ENCODE peak calls at places on chromosomes 13 and 19, in eight cellular contexts. One of them, this sample, is unnamed.

GRCh38 chr13:31982540-31982939 is 49.0 kb upstream of the FRY start:
- DNase-seq in Peyer's patch: peak; percentile 67
- DNase-seq in breast epithelium: peak; percentile 87
- DNase-seq in OCI-LY7: no peak
- DNase-seq in IMR-90: peak; percentile 95
- DNase-seq in naive thymus-derived CD4-positive, alpha-beta T cell: no peak
- DNase-seq in hepatocyte: peak; percentile 70
- DNase-seq in cardiac muscle cell: no peak
- DNase-seq in this sample: no peak

GRCh38 chr13:23753523-23753922 is 135.7 kb downstream of the MIPEP start:
- DNase-seq in Peyer's patch: no peak
- DNase-seq in breast epithelium: no peak
- DNase-seq in OCI-LY7: no peak
- DNase-seq in IMR-90: peak; percentile 68
- DNase-seq in naive thymus-derived CD4-positive, alpha-beta T cell: no peak
- DNase-seq in hepatocyte: peak; percentile 68
- DNase-seq in cardiac muscle cell: no peak
- DNase-seq in this sample: no peak

GRCh38 chr13:42396901-42397670 is 125.1 kb downstream of the AKAP11 start:
- DNase-seq in Peyer's patch: no peak
- DNase-seq in breast epithelium: no peak
- DNase-seq in OCI-LY7: no peak
- DNase-seq in IMR-90: no peak
- DNase-seq in naive thymus-derived CD4-positive, alpha-beta T cell: no peak
- DNase-seq in hepatocyte: no peak
- DNase-seq in cardiac muscle cell: no peak
- DNase-seq in this sample: no peak

GRCh38 chr13:78102121-78102677 is 183.6 kb upstream of the EDNRB start:
- DNase-seq in Peyer's patch: no peak
- DNase-seq in breast epithelium: peak; percentile 27
- DNase-seq in OCI-LY7: no peak
- DNase-seq in IMR-90: peak; percentile 52
- DNase-seq in naive thymus-derived CD4-positive, alpha-beta T cell: no peak
- DNase-seq in hepatocyte: no peak
- DNase-seq in cardiac muscle cell: no peak
- DNase-seq in this sample: no peak

GRCh38 chr13:70732611-70733010 is 624.4 kb upstream of the KLHL1 start:
- DNase-seq in Peyer's patch: no peak
- DNase-seq in breast epithelium: no peak
- DNase-seq in OCI-LY7: no peak
- DNase-seq in IMR-90: no peak
- DNase-seq in naive thymus-derived CD4-positive, alpha-beta T cell: no peak
- DNase-seq in hepatocyte: no peak
- DNase-seq in cardiac muscle cell: no peak
- DNase-seq in this sample: no peak

GRCh38 chr19:18514800-18515682 is 6.8 kb downstream of the ELL start:
- DNase-seq in Peyer's patch: peak; percentile 85
- DNase-seq in breast epithelium: peak; percentile 34
- DNase-seq in OCI-LY7: no peak
- DNase-seq in IMR-90: peak; percentile 67
- DNase-seq in naive thymus-derived CD4-positive, alpha-beta T cell: no peak
- DNase-seq in hepatocyte: peak; percentile 92
- DNase-seq in cardiac muscle cell: peak; percentile 32
- DNase-seq in this sample: peak; percentile 63

GRCh38 chr19:281156-281853 is 9.9 kb downstream of the PLPP2 start:
- DNase-seq in Peyer's patch: no peak
- DNase-seq in breast epithelium: no peak
- DNase-seq in OCI-LY7: no peak
- DNase-seq in IMR-90: no peak
- DNase-seq in naive thymus-derived CD4-positive, alpha-beta T cell: no peak
- DNase-seq in hepatocyte: no peak
- DNase-seq in cardiac muscle cell: no peak
- DNase-seq in this sample: no peak

GRCh38 chr19:45632468-45633196 is 6.6 kb downstream of the EML2 start:
- DNase-seq in Peyer's patch: peak; percentile 67
- DNase-seq in breast epithelium: peak; percentile 71
- DNase-seq in OCI-LY7: peak; percentile 71
- DNase-seq in IMR-90: peak; percentile 89
- DNase-seq in naive thymus-derived CD4-positive, alpha-beta T cell: no peak
- DNase-seq in hepatocyte: peak; percentile 84
- DNase-seq in cardiac muscle cell: peak; percentile 81
- DNase-seq in this sample: peak; percentile 53

GRCh38 chr19:55642153-55643002 is 1.1 kb upstream of the ZNF581 start:
- DNase-seq in Peyer's patch: peak; percentile 45
- DNase-seq in breast epithelium: no peak
- DNase-seq in OCI-LY7: peak; percentile 63
- DNase-seq in IMR-90: no peak
- DNase-seq in naive thymus-derived CD4-positive, alpha-beta T cell: no peak
- DNase-seq in hepatocyte: no peak
- DNase-seq in cardiac muscle cell: peak; percentile 50
- DNase-seq in this sample: no peak

GRCh38 chr19:43934055-43934984 is 762 bp downstream of the ZNF45 start:
- DNase-seq in Peyer's patch: no peak
- DNase-seq in breast epithelium: no peak
- DNase-seq in OCI-LY7: no peak
- DNase-seq in IMR-90: peak; percentile 10
- DNase-seq in naive thymus-derived CD4-positive, alpha-beta T cell: no peak
- DNase-seq in hepatocyte: peak; percentile 9
- DNase-seq in cardiac muscle cell: peak; percentile 3
- DNase-seq in this sample: no peak

GRCh38 chr19:49588370-49589122 is 2.4 kb upstream of the PRR12 start:
- DNase-seq in Peyer's patch: no peak
- DNase-seq in breast epithelium: no peak
- DNase-seq in OCI-LY7: no peak
- DNase-seq in IMR-90: no peak
- DNase-seq in naive thymus-derived CD4-positive, alpha-beta T cell: no peak
- DNase-seq in hepatocyte: no peak
- DNase-seq in cardiac muscle cell: no peak
- DNase-seq in this sample: no peak

GRCh38 chr19:18809149-18809978 is 18.3 kb upstream of the COMP start:
- DNase-seq in Peyer's patch: no peak
- DNase-seq in breast epithelium: peak; percentile 82
- DNase-seq in OCI-LY7: no peak
- DNase-seq in IMR-90: peak; percentile 78
- DNase-seq in naive thymus-derived CD4-positive, alpha-beta T cell: no peak
- DNase-seq in hepatocyte: peak; percentile 57
- DNase-seq in cardiac muscle cell: no peak
- DNase-seq in this sample: no peak

GRCh38 chr13:85148009-85148408 is 651.2 kb downstream of the SLITRK6 start:
- DNase-seq in Peyer's patch: no peak
- DNase-seq in breast epithelium: no peak
- DNase-seq in OCI-LY7: no peak
- DNase-seq in IMR-90: no peak
- DNase-seq in naive thymus-derived CD4-positive, alpha-beta T cell: no peak
- DNase-seq in hepatocyte: peak; percentile 18
- DNase-seq in cardiac muscle cell: peak; percentile 26
- DNase-seq in this sample: no peak

GRCh38 chr19:2327773-2328400 is 499 bp downstream of the LSM7 start:
- DNase-seq in Peyer's patch: no peak
- DNase-seq in breast epithelium: no peak
- DNase-seq in OCI-LY7: peak; percentile 89
- DNase-seq in IMR-90: peak; percentile 81
- DNase-seq in naive thymus-derived CD4-positive, alpha-beta T cell: peak; percentile 48
- DNase-seq in hepatocyte: peak; percentile 59
- DNase-seq in cardiac muscle cell: no peak
- DNase-seq in this sample: peak; percentile 69

GRCh38 chr13:107864543-107865460 is 350.5 kb downstream of the LIG4 start:
- DNase-seq in Peyer's patch: no peak
- DNase-seq in breast epithelium: no peak
- DNase-seq in OCI-LY7: peak; percentile 1
- DNase-seq in IMR-90: peak; percentile 86
- DNase-seq in naive thymus-derived CD4-positive, alpha-beta T cell: no peak
- DNase-seq in hepatocyte: peak; percentile 84
- DNase-seq in cardiac muscle cell: peak; percentile 88
- DNase-seq in this sample: no peak

GRCh38 chr13:91776650-91777193 is 378.3 kb downstream of the GPC5 start:
- DNase-seq in Peyer's patch: no peak
- DNase-seq in breast epithelium: no peak
- DNase-seq in OCI-LY7: no peak
- DNase-seq in IMR-90: no peak
- DNase-seq in naive thymus-derived CD4-positive, alpha-beta T cell: no peak
- DNase-seq in hepatocyte: no peak
- DNase-seq in cardiac muscle cell: no peak
- DNase-seq in this sample: no peak

GRCh38 chr13:99370476-99371272 is 63.5 kb upstream of the GPR183 start:
- DNase-seq in Peyer's patch: no peak
- DNase-seq in breast epithelium: peak; percentile 8
- DNase-seq in OCI-LY7: no peak
- DNase-seq in IMR-90: no peak
- DNase-seq in naive thymus-derived CD4-positive, alpha-beta T cell: no peak
- DNase-seq in hepatocyte: no peak
- DNase-seq in cardiac muscle cell: no peak
- DNase-seq in this sample: no peak

GRCh38 chr19:658916-659839 is 3.8 kb downstream of the RNF126 start:
- DNase-seq in Peyer's patch: no peak
- DNase-seq in breast epithelium: peak; percentile 76
- DNase-seq in OCI-LY7: peak; percentile 47
- DNase-seq in IMR-90: no peak
- DNase-seq in naive thymus-derived CD4-positive, alpha-beta T cell: no peak
- DNase-seq in hepatocyte: no peak
- DNase-seq in cardiac muscle cell: no peak
- DNase-seq in this sample: peak; percentile 78

GRCh38 chr19:43527860-43528622 is 1.0 kb upstream of the ETHE1 start:
- DNase-seq in Peyer's patch: no peak
- DNase-seq in breast epithelium: peak; percentile 45
- DNase-seq in OCI-LY7: no peak
- DNase-seq in IMR-90: no peak
- DNase-seq in naive thymus-derived CD4-positive, alpha-beta T cell: no peak
- DNase-seq in hepatocyte: no peak
- DNase-seq in cardiac muscle cell: no peak
- DNase-seq in this sample: no peak

GRCh38 chr13:79385694-79386093 is 20.4 kb downstream of the RBM26 start:
- DNase-seq in Peyer's patch: no peak
- DNase-seq in breast epithelium: no peak
- DNase-seq in OCI-LY7: no peak
- DNase-seq in IMR-90: no peak
- DNase-seq in naive thymus-derived CD4-positive, alpha-beta T cell: no peak
- DNase-seq in hepatocyte: no peak
- DNase-seq in cardiac muscle cell: no peak
- DNase-seq in this sample: no peak

GRCh38 chr13:79382545-79383275 is 23.3 kb downstream of the RBM26 start:
- DNase-seq in Peyer's patch: no peak
- DNase-seq in breast epithelium: no peak
- DNase-seq in OCI-LY7: no peak
- DNase-seq in IMR-90: no peak
- DNase-seq in naive thymus-derived CD4-positive, alpha-beta T cell: no peak
- DNase-seq in hepatocyte: no peak
- DNase-seq in cardiac muscle cell: no peak
- DNase-seq in this sample: no peak

GRCh38 chr13:79384022-79384610 is 21.9 kb downstream of the RBM26 start:
- DNase-seq in Peyer's patch: no peak
- DNase-seq in breast epithelium: no peak
- DNase-seq in OCI-LY7: no peak
- DNase-seq in IMR-90: no peak
- DNase-seq in naive thymus-derived CD4-positive, alpha-beta T cell: no peak
- DNase-seq in hepatocyte: no peak
- DNase-seq in cardiac muscle cell: no peak
- DNase-seq in this sample: no peak

GRCh38 chr13:79379274-79379673 is 26.8 kb downstream of the RBM26 start:
- DNase-seq in Peyer's patch: no peak
- DNase-seq in breast epithelium: no peak
- DNase-seq in OCI-LY7: no peak
- DNase-seq in IMR-90: no peak
- DNase-seq in naive thymus-derived CD4-positive, alpha-beta T cell: no peak
- DNase-seq in hepatocyte: no peak
- DNase-seq in cardiac muscle cell: no peak
- DNase-seq in this sample: no peak

DNA sequence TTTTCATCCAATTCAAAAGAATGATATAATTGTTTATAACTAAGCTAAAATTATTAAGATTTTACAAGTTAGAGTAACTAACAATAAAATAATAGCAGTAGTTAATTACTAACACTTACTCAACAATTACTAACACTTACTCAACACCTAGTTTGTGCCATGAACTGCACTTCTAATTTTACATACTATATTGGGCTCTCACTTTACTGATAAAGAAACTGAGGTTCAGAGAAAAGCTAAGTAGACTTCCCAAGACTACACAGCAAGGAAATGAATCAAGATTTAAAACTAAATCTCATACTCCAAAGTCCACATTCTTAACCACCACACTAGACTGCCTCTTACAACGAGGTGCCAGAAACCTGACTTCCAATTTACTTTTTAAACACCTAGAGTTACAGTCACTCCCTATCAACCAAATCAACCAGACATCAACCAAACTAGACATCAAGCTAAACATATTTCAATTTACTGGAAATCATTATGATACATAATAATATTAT is 25.1 kb downstream of the RBM26 start:
- DNase-seq in Peyer's patch: no peak
- DNase-seq in breast epithelium: no peak
- DNase-seq in OCI-LY7: no peak
- DNase-seq in IMR-90: no peak
- DNase-seq in naive thymus-derived CD4-positive, alpha-beta T cell: no peak
- DNase-seq in hepatocyte: no peak
- DNase-seq in cardiac muscle cell: no peak
- DNase-seq in this sample: no peak
- H3K27ac ChIP-seq in Peyer's patch: no peak overlapping the region
- H3K27ac ChIP-seq in breast epithelium: no peak overlapping the region
- H3K27ac ChIP-seq in OCI-LY7: no peak overlapping the region
- H3K27ac ChIP-seq in IMR-90: no peak overlapping the region
- H3K27ac ChIP-seq in naive thymus-derived CD4-positive, alpha-beta T cell: no peak overlapping the region
- H3K27ac ChIP-seq in hepatocyte: no peak overlapping the region
- H3K27ac ChIP-seq in cardiac muscle cell: no peak overlapping the region
- H3K27ac ChIP-seq in this sample: no peak overlapping the region

GRCh38 chr19:52946322-52947310 is 16.1 kb downstream of the ZNF816 start:
- DNase-seq in Peyer's patch: no peak
- DNase-seq in breast epithelium: peak; percentile 26
- DNase-seq in OCI-LY7: peak; percentile 13
- DNase-seq in IMR-90: peak; percentile 5
- DNase-seq in naive thymus-derived CD4-positive, alpha-beta T cell: no peak
- DNase-seq in hepatocyte: peak; percentile 78
- DNase-seq in cardiac muscle cell: peak; percentile 32
- DNase-seq in this sample: no peak
- H3K4me3 ChIP-seq in Peyer's patch: no peak overlapping the region
- H3K4me3 ChIP-seq in breast epithelium: no peak overlapping the region
- H3K4me3 ChIP-seq in OCI-LY7: no peak overlapping the region
- H3K4me3 ChIP-seq in IMR-90: no peak overlapping the region
- H3K4me3 ChIP-seq in naive thymus-derived CD4-positive, alpha-beta T cell: no peak overlapping the region
- H3K4me3 ChIP-seq in hepatocyte: no peak overlapping the region
- H3K4me3 ChIP-seq in cardiac muscle cell: no peak overlapping the region
- H3K4me3 ChIP-seq in this sample: no peak overlapping the region

DNA sequence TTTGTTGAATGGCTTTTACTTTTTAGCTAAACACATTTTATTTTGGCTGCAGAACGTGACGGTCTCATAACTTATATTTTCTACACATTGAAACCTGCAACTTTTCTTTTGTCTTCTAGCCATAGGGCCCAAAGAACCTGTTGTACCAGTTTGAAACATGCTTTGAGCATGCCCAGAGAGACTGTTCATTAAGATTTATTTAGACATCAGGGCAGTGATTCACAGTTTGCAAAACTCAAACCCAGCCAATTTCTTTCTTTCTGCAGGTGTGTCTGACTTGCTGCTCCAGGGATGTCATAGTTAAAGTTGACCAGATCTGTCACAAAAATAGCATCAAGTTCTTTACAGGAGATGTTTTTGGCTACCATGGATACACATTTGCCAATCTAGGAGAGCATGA is 22.0 kb downstream of the SAE1 start:
- DNase-seq in Peyer's patch: no peak
- DNase-seq in breast epithelium: no peak
- DNase-seq in OCI-LY7: no peak
- DNase-seq in IMR-90: peak; percentile 47
- DNase-seq in naive thymus-derived CD4-positive, alpha-beta T cell: no peak
- DNase-seq in hepatocyte: peak; percentile 48
- DNase-seq in cardiac muscle cell: no peak
- DNase-seq in this sample: no peak
- H3K27ac ChIP-seq in Peyer's patch: no peak overlapping the region
- H3K27ac ChIP-seq in breast epithelium: peak overlapping the region; percentile 60
- H3K27ac ChIP-seq in OCI-LY7: no peak overlapping the region
- H3K27ac ChIP-seq in IMR-90: no peak overlapping the region
- H3K27ac ChIP-seq in naive thymus-derived CD4-positive, alpha-beta T cell: no peak overlapping the region
- H3K27ac ChIP-seq in hepatocyte: peak overlapping the region; percentile 50
- H3K27ac ChIP-seq in cardiac muscle cell: peak overlapping the region; percentile 78
- H3K27ac ChIP-seq in this sample: no peak overlapping the region

GRCh38 chr19:6476896-6477431 is 4.6 kb downstream of the DENND1C start:
- DNase-seq in Peyer's patch: no peak
- DNase-seq in breast epithelium: no peak
- DNase-seq in OCI-LY7: no peak
- DNase-seq in IMR-90: no peak
- DNase-seq in naive thymus-derived CD4-positive, alpha-beta T cell: no peak
- DNase-seq in hepatocyte: no peak
- DNase-seq in cardiac muscle cell: no peak
- DNase-seq in this sample: no peak
- H3K4me3 ChIP-seq in Peyer's patch: peak overlapping the region; percentile 44
- H3K4me3 ChIP-seq in breast epithelium: no peak overlapping the region
- H3K4me3 ChIP-seq in OCI-LY7: no peak overlapping the region
- H3K4me3 ChIP-seq in IMR-90: peak overlapping the region; percentile 24
- H3K4me3 ChIP-seq in naive thymus-derived CD4-positive, alpha-beta T cell: no peak overlapping the region
- H3K4me3 ChIP-seq in hepatocyte: no peak overlapping the region
- H3K4me3 ChIP-seq in cardiac muscle cell: peak overlapping the region; percentile 27
- H3K4me3 ChIP-seq in this sample: no peak overlapping the region